ENCODE peak calls at places on chromosome 5, in eight cellular contexts. X, G, P, W, S, U, O and F are unnamed samples.
A peak's percentile ranks its signal among the peaks of the same experiment; 100 is the strongest.

GRCh38 chr5:125038477-125038876 is 292.0 kb upstream of the ZNF608 start:
- DNase-seq in X (no peak), G (no peak), P (no peak), W (no peak), S (no peak), U (no peak), O (no peak), F (no peak)

GRCh38 chr5:170986598-170986997 is 124.8 kb downstream of the RANBP17 start:
- DNase-seq in X (no peak), G (peak; percentile 47), P (no peak), W (no peak), S (no peak), U (peak; percentile 26), O (no peak), F (peak; percentile 29)

GRCh38 chr5:97297063-97297715 is 114.1 kb upstream of the RIOK2 start:
- DNase-seq in X (peak; percentile 52), G (peak; percentile 24), P (no peak), W (peak; percentile 18), S (peak; percentile 39), U (peak; percentile 76), O (no peak), F (peak; percentile 65)

GRCh38 chr5:95417971-95418370 is 26.8 kb downstream of the FAM81B start:
- DNase-seq in X (no peak), G (no peak), P (no peak), W (no peak), S (no peak), U (no peak), O (no peak), F (no peak)

GRCh38 chr5:132190161-132190817 is 37.4 kb downstream of the P4HA2 start:
- DNase-seq in X (peak; percentile 62), G (peak; percentile 73), P (no peak), W (peak; percentile 43), S (peak; percentile 48), U (peak; percentile 88), O (no peak), F (peak; percentile 82)

GRCh38 chr5:40233268-40233667 is 446.4 kb upstream of the PTGER4 start:
- DNase-seq in X (no peak), G (no peak), P (no peak), W (no peak), S (no peak), U (no peak), O (no peak), F (no peak)

GRCh38 chr5:159781626-159782157 is 134.6 kb upstream of the ADRA1B start:
- DNase-seq in X (no peak), G (no peak), P (no peak), W (no peak), S (no peak), U (no peak), O (no peak), F (no peak)

GRCh38 chr5:128487041-128487440 is 51.0 kb downstream of the FBN2 start:
- DNase-seq in X (peak; percentile 78), G (no peak), P (no peak), W (no peak), S (no peak), U (no peak), O (no peak), F (no peak)

GRCh38 chr5:149940077-149940574 is 4.5 kb downstream of the PDE6A start:
- DNase-seq in X (no peak), G (no peak), P (no peak), W (no peak), S (no peak), U (no peak), O (no peak), F (no peak)

GRCh38 chr5:138575194-138576015 is at the start of gene HSPA9:
- DNase-seq in X (peak; percentile 99), G (peak; percentile 97), P (peak; percentile 94), W (peak; percentile 96), S (peak; percentile 95), U (peak; percentile 99), O (peak; percentile 99), F (peak; percentile 100)

GRCh38 chr5:157266286-157267007 is 524 bp downstream of the CYFIP2 start:
- DNase-seq in X (no peak), G (peak; percentile 14), P (no peak), W (peak; percentile 29), S (peak; percentile 18), U (peak; percentile 25), O (peak; percentile 82), F (peak; percentile 16)

GRCh38 chr5:173327084-173327947 is 898 bp downstream of the STC2 start:
- DNase-seq in X (peak; percentile 54), G (no peak), P (no peak), W (peak; percentile 41), S (peak; percentile 32), U (no peak), O (no peak), F (no peak)

GRCh38 chr5:76851713-76852369 is 2.0 kb downstream of the S100Z start:
- DNase-seq in X (no peak), G (no peak), P (no peak), W (no peak), S (no peak), U (no peak), O (peak; percentile 86), F (no peak)

GRCh38 chr5:35780236-35780635 is 76.5 kb upstream of the IL7R start:
- DNase-seq in X (no peak), G (no peak), P (no peak), W (no peak), S (no peak), U (no peak), O (no peak), F (no peak)